ENCODE peak calls at places on chromosome 13, in five cellular contexts. F, Q, T, R and M are unnamed samples.

GRCh38 chr13:113097651-113098050 is 7.9 kb upstream of the F7 start:
- DNase-seq in Q (no peak), T (no peak), R (no peak), F (no peak), M (no peak)

GRCh38 chr13:48297131-48297786 is 6.3 kb upstream of the RB1 start:
- DNase-seq in R (no peak), Q (no peak), F (no peak), T (no peak), M (no peak)

GRCh38 chr13:42363941-42364612 is 92.1 kb downstream of the AKAP11 start:
- DNase-seq in R (no peak), F (peak), Q (no peak), T (peak), M (no peak)

GRCh38 chr13:25575562-25575961 is 203.8 kb downstream of the ATP8A2 start:
- DNase-seq in R (no peak), Q (no peak), F (no peak), T (no peak), M (no peak)

GRCh38 chr13:113748101-113748861 is 10.7 kb upstream of the TMEM255B start:
- DNase-seq in Q (no peak), R (no peak), F (no peak), T (no peak), M (no peak)

GRCh38 chr13:96243371-96243770 is 153.5 kb downstream of the HS6ST3 start:
- DNase-seq in Q (no peak), T (no peak), R (no peak), F (no peak), M (no peak)

GRCh38 chr13:100483836-100484381 is 104.7 kb downstream of the GGACT start:
- DNase-seq in T (no peak), F (no peak), R (no peak), Q (no peak), M (no peak)

GRCh38 chr13:35914662-35915061 is 216.5 kb downstream of the DCLK1 start:
- DNase-seq in Q (peak), F (no peak), R (no peak), T (peak), M (no peak)

GRCh38 chr13:36819811-36820140 is 754 bp downstream of the RFXAP start:
- DNase-seq in T (peak), Q (no peak), R (no peak), F (peak), M (no peak)

GRCh38 chr13:59823495-59823894 is 340.2 kb downstream of the DIAPH3 start:
- DNase-seq in F (peak), R (no peak), T (peak), Q (no peak), M (no peak)

GRCh38 chr13:31982540-31982939 is 49.0 kb upstream of the FRY start:
- DNase-seq in R (no peak), F (peak), Q (peak), T (peak), M (peak)

GRCh38 chr13:76000131-76000530 is 364.0 kb downstream of the LMO7 start:
- DNase-seq in Q (no peak), R (no peak), F (no peak), T (no peak), M (no peak)

GRCh38 chr13:26867451-26868067 is 107.0 kb upstream of the GPR12 start:
- DNase-seq in F (peak), R (no peak), Q (no peak), T (peak), M (no peak)

GRCh38 chr13:49540552-49540951 is 44.8 kb downstream of the PHF11 start:
- DNase-seq in Q (no peak), R (no peak), T (peak), F (peak), M (no peak)

GRCh38 chr13:84132491-84132890 is 250.2 kb upstream of the SLITRK1 start:
- DNase-seq in F (no peak), Q (no peak), R (no peak), T (no peak), M (no peak)

GRCh38 chr13:36820222-36820621 is 1.2 kb downstream of the RFXAP start:
- DNase-seq in R (no peak), Q (no peak), F (no peak), T (no peak), M (no peak)

GRCh38 chr13:83691966-83692365 is 190.3 kb downstream of the SLITRK1 start:
- DNase-seq in F (no peak), R (no peak), Q (peak), T (no peak), M (no peak)

GRCh38 chr13:27959976-27960361 is 9.1 kb downstream of the CDX2 start:
- DNase-seq in R (no peak), T (no peak), F (no peak), Q (no peak), M (no peak)

GRCh38 chr13:48487968-48488367 is 44.9 kb downstream of the RCBTB2 start:
- DNase-seq in T (no peak), F (no peak), Q (no peak), R (no peak), M (no peak)

GRCh38 chr13:46577656-46578589 is 25.0 kb downstream of the LRCH1 start:
- DNase-seq in R (no peak), Q (no peak), T (peak), F (no peak), M (no peak)

GRCh38 chr13:73039201-73040108 is 19.4 kb upstream of the KLF5 start:
- DNase-seq in Q (no peak), R (no peak), F (no peak), T (no peak), M (no peak)

GRCh38 chr13:65725001-65725400 is 1505.1 kb downstream of the PCDH9 start:
- DNase-seq in R (no peak), F (peak), Q (no peak), T (no peak), M (no peak)

GRCh38 chr13:57653229-57653994 is 21.9 kb downstream of the PCDH17 start:
- DNase-seq in R (no peak), F (no peak), T (no peak), Q (no peak), M (no peak)

GRCh38 chr13:20398459-20398858 is 127.2 kb downstream of the CRYL1 start:
- DNase-seq in R (no peak), Q (no peak), T (no peak), F (no peak), M (no peak)

GRCh38 chr13:74820809-74821208 is 661.2 kb downstream of the TBC1D4 start:
- DNase-seq in R (no peak), F (no peak), T (no peak), Q (no peak), M (no peak)
- H3K4me3 ChIP-seq in R (no peak), F (no peak), T (no peak), Q (no peak), M (no peak)

DNA sequence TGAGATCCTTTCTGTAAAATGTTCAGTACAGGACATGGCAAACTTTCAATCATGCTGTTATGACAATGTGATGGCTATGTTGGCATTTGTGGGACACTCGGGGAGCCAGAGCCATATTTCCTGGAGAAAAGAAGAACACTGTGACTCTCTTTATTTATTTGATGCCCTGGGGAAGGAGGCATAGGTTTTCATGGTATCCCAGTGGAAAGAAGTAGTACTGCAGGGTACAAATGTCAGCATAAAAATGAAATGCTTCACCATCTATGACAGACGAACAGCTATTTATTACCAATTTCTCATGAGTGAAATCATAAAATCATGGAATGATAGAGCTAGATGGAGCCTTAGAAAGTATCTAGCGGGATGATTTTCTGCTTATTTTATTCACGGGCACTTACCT is 217.1 kb downstream of the COL4A1 start:
- DNase-seq in R (no peak), F (no peak), Q (no peak), T (no peak), M (no peak)
- TF ChIP-seq CTCF in R (no peak), F (peak), Q (peak), T (peak), M (peak)

GRCh38 chr13:62847520-62847919 is 1431.9 kb upstream of the PCDH20 start:
- DNase-seq in T (no peak), F (no peak), R (no peak), Q (no peak), M (no peak)

DNA sequence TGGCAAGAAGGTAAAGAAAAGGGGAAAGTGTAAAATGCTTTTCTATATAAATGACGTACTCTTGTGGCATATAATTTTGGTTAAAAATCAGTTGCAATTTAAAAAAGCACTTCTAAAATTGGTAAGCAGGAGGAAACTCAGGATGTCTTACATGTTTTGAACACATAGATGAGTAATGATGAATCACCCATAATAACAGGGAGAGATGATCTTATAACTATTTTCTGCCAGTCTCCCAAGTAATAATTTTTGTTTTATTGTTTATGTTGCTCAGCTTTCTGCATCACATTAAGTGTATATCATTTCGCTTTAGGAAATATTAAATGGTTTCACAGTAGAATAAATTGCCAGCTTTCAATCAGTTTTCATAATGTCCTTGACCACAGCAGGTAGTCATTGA is 1430.7 kb upstream of the PCDH20 start:
- DNase-seq in T (peak), R (no peak), F (no peak), Q (no peak), M (no peak)
- H3K4me3 ChIP-seq in T (no peak), R (no peak), F (no peak), Q (no peak), M (no peak)

GRCh38 chr13:69306766-69307165 is 800.9 kb upstream of the ATXN8OS start:
- DNase-seq in F (no peak), Q (no peak), R (no peak), T (no peak), M (no peak)
- TF ChIP-seq CTCF in F (no peak), Q (no peak), R (no peak), T (no peak), M (no peak)

DNA sequence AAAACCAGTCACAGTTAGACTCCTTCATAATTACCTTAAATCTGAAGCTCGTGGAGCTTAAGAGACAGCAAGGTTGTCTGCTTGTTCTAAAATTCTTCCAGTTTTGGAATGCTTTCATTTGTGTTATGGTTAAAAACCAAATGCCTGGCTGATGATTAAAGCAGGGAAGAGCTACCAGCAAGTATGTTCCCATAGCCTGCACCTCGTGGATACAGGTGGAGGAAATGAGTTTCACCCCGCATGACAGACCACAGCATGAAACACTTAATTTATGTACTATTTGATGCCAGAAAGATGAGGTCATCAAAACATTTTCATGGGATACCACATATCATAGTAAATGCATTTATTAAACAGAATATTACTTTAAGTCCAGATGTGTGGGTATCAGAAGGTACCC is 416 bp upstream of the DOCK9 start:
- DNase-seq in F (peak), Q (peak), T (peak), R (no peak), M (no peak)
- H3K4me3 ChIP-seq in F (no peak), Q (peak), T (peak), R (peak), M (peak)

GRCh38 chr13:110890279-110891150 is 24.4 kb downstream of the ANKRD10 start:
- DNase-seq in F (no peak), T (no peak), Q (no peak), R (no peak), M (no peak)
- TF ChIP-seq CTCF in F (no peak), T (no peak), Q (no peak), R (no peak), M (no peak)

GRCh38 chr13:68185767-68186166 is 955.6 kb upstream of the PCDH9 start:
- DNase-seq in T (peak), F (peak), Q (no peak), R (no peak), M (no peak)
- H3K4me3 ChIP-seq in T (no peak), F (no peak), Q (no peak), R (no peak), M (no peak)

GRCh38 chr13:111217661-111218060 is 102.6 kb downstream of the ARHGEF7 start:
- DNase-seq in T (peak), R (peak), Q (no peak), F (no peak), M (no peak)

GRCh38 chr13:111215081-111216047 is 100.3 kb downstream of the ARHGEF7 start:
- DNase-seq in F (no peak), R (no peak), Q (no peak), T (no peak), M (peak)

GRCh38 chr13:111219306-111219705 is 101.1 kb upstream of the TEX29 start:
- DNase-seq in F (peak), R (no peak), Q (peak), T (peak), M (no peak)

GRCh38 chr13:111213964-111214726 is 99.0 kb downstream of the ARHGEF7 start:
- DNase-seq in F (no peak), R (no peak), T (no peak), Q (no peak), M (peak)

GRCh38 chr13:111216166-111216960 is 101.3 kb downstream of the ARHGEF7 start:
- DNase-seq in R (no peak), F (no peak), Q (no peak), T (peak), M (peak)
- TF ChIP-seq CTCF in R (peak), F (peak), Q (peak), T (peak), M (peak)

GRCh38 chr13:50845211-50845610 is 1.7 kb upstream of the DLEU7 start:
- DNase-seq in T (peak), Q (no peak), R (no peak), F (peak), M (no peak)

GRCh38 chr13:50842711-50843255 is 709 bp downstream of the DLEU7 start:
- DNase-seq in F (no peak), T (no peak), Q (no peak), R (no peak), M (peak)

GRCh38 chr13:50843256-50844043 is at the start of gene DLEU7:
- DNase-seq in R (no peak), T (no peak), Q (no peak), F (no peak), M (peak)

GRCh38 chr13:50842246-50842645 is 1.2 kb downstream of the DLEU7 start:
- DNase-seq in T (no peak), Q (no peak), R (no peak), F (no peak), M (no peak)

DNA sequence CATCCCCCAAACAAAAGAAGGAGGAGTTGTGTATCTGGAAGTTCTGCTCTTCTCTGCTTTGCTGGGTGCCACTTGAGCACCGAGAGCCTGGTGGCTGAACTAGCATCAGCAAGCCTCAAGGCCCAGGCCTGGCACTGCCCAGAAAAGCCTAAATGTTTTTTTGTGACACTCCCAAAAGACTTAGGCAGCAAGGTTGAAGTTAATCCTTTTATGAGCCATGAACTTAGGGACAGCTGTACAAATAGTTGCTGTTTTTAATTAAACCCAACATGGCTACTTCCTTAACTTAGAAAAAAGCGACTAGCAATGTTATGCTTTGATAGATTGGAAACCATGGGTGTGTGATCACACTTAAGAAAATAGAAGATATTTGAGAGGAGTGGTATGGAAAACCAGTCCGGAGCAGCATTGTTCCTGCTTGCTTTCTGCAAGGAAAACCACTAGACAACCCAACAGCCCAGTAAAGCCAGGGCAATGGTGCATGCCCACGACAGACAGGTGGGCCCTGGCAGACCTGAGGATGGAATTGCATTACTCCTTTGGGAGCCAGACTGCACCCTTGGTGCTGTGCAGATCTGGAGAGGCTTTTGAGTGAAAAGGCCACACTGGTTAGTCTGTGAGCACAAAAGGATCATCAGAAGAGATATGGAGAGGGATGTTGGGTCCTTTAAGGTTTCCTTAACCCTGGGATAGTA is 836 bp upstream of the DLEU7 start:
- DNase-seq in T (no peak), Q (no peak), F (no peak), R (no peak), M (no peak)
- H3K4me3 ChIP-seq in T (no peak), Q (no peak), F (no peak), R (no peak), M (no peak)